ENCODE peak calls at places on chromosomes 5 and 9, in five cellular contexts. L is heart right ventricle; O is CD8-positive, alpha-beta memory T cell; S is cardiac muscle cell; X is upper lobe of right lung. V is an unnamed sample.

GRCh38 chr9:6610073-6610472 is 35.5 kb downstream of the GLDC start:
- DNase-seq in L (no peak), O (no peak), S (no peak), X (no peak), V (no peak)

GRCh38 chr5:168471785-168472184 is 14.5 kb upstream of the RARS1 start:
- DNase-seq in L (no peak), O (no peak), S (no peak), X (no peak), V (no peak)

GRCh38 chr9:15137658-15138356 is 169.2 kb downstream of the TTC39B start:
- DNase-seq in L (no peak), O (no peak), S (no peak), X (no peak), V (no peak)

GRCh38 chr9:127138444-127138843 is 16.0 kb upstream of the ANGPTL2 start:
- DNase-seq in L (no peak), O (no peak), S (no peak), X (no peak), V (no peak)

GRCh38 chr9:1966725-1967366 is 48.3 kb upstream of the SMARCA2 start:
- DNase-seq in L (no peak), O (no peak), S (no peak), X (no peak), V (no peak)

GRCh38 chr9:130036099-130036498 is 6.9 kb downstream of the FNBP1 start:
- DNase-seq in L (no peak), O (no peak), S (no peak), X (no peak), V (no peak)

GRCh38 chr5:28734396-28734795 is 1696.0 kb upstream of the CDH9 start:
- DNase-seq in L (no peak), O (no peak), S (no peak), X (no peak), V (no peak)

GRCh38 chr5:17304282-17304681 is 86.9 kb downstream of the BASP1 start:
- DNase-seq in L (no peak), O (no peak), S (no peak), X (no peak), V (no peak)

GRCh38 chr9:36779582-36779981 is 206.9 kb downstream of the MELK start:
- DNase-seq in L (no peak), O (no peak), S (no peak), X (no peak), V (no peak)

GRCh38 chr9:77903666-77904248 is 127.9 kb downstream of the GNAQ start:
- DNase-seq in L (no peak), O (no peak), S (no peak), X (no peak), V (no peak)

GRCh38 chr5:175652741-175653663 is 4.9 kb upstream of the HRH2 start:
- DNase-seq in L (no peak), O (peak; percentile 54), S (no peak), X (no peak), V (no peak)

GRCh38 chr9:16138961-16139441 is 586.2 kb downstream of the CCDC171 start:
- DNase-seq in L (peak; percentile 69), O (no peak), S (no peak), X (no peak), V (peak; percentile 72)

GRCh38 chr5:179606071-179606909 is 17.2 kb downstream of the HNRNPH1 start:
- DNase-seq in L (no peak), O (no peak), S (no peak), X (peak; percentile 60), V (no peak)
- H3K9me3 ChIP-seq in L (no peaks in the 10 kb centered on the region), O (no peaks in the 10 kb centered on the region), S (no peaks in the 10 kb centered on the region), X (no peaks in the 10 kb centered on the region), V (no peaks in the 10 kb centered on the region)

GRCh38 chr9:22229069-22229468 is 217.6 kb upstream of the DMRTA1 start:
- DNase-seq in L (no peak), O (no peak), S (no peak), X (no peak), V (no peak)
- H3K9me3 ChIP-seq in L (no peaks in the 10 kb centered on the region), O (no peaks in the 10 kb centered on the region), S (no peaks in the 10 kb centered on the region), X (no peaks in the 10 kb centered on the region), V (peaks cover 32% of the 10 kb centered on the region)

DNA sequence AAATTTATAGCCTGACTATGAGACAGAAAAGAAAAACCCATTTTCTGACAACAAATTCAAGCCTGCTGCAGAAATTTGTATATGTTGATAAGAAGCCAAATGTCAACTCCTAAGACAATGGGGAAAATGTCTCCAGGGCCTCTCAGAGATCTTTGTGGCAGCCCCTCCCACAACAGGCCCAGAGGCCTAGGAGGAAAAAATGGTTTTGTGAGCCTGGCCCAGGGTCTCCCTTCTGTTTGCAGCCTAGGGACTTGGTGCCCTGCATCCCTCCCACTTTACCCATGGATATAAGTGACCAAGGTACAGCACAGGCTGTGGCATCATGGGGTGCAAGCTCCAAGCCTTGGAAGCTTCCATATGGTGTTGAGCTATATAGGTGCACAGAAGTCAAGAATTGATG is 740.2 kb downstream of the SEMA5A start:
- DNase-seq in L (no peak), O (no peak), S (no peak), X (no peak), V (no peak)
- H3K9me3 ChIP-seq in L (no peaks in the 10 kb centered on the region), O (no peaks in the 10 kb centered on the region), S (no peaks in the 10 kb centered on the region), X (peaks cover 8% of the 10 kb centered on the region), V (peaks cover 100% of the 10 kb centered on the region)

DNA sequence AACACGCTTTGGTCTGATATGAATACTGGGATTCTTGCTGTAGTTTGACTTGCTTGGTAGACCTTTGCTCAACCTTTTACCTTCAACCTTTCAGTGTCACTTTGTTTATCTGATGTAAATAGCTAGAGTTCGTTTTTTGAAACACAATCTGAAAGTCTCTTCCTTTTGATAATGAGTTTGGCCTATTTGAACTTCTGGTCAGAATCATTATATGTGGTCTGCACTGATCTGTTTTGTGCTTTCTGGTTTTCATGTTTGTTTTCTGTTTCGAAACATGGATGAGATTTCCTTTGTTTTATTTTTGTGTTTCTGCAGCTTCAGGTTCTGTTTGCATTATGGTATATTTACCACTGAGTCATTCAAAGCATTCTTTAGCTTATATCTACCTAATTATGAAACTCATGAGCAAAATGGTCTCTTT is 217.5 kb downstream of the GABBR2 start:
- DNase-seq in L (no peak), O (no peak), S (no peak), X (no peak), V (no peak)
- H3K9me3 ChIP-seq in L (no peaks in the 10 kb centered on the region), O (no peaks in the 10 kb centered on the region), S (no peaks in the 10 kb centered on the region), X (no peaks in the 10 kb centered on the region), V (peaks cover 6% of the 10 kb centered on the region)

DNA sequence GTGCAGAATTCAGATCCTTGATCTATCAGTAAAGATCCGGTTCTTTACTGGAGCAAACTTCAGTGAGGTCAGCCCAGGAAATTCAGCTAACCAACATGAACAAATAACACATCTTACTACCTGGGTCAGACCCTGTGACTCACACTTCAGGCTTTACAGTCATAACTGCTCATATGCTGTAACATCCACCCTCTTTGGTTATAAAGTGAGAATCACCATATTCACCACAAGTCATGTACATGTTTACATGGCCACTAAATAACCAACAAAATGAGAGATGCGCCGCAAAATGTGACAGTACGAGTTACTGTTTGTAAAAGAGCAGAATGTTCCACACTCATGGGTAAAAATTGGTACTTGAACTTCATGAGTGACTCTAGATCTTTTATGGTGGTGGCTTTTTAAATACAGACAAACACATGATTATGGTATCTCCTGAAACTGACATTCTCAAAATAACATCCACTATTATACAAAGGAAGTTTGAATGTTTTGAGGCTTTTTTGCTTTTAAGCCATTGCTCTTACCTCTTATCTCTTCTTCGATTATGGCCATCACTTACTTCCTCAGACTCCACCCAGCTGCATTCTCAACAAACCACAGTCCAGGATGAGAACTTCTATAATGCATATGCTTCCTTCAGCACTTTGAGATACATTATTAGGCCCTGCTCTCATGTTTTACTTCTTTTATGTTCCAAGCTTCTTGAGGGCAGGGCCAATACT is 516.6 kb downstream of the RAB3C start:
- DNase-seq in L (no peak), O (peak; percentile 25), S (no peak), X (no peak), V (no peak)
- H3K9me3 ChIP-seq in L (no peaks in the 10 kb centered on the region), O (no peaks in the 10 kb centered on the region), S (no peaks in the 10 kb centered on the region), X (no peaks in the 10 kb centered on the region), V (no peaks in the 10 kb centered on the region)

DNA sequence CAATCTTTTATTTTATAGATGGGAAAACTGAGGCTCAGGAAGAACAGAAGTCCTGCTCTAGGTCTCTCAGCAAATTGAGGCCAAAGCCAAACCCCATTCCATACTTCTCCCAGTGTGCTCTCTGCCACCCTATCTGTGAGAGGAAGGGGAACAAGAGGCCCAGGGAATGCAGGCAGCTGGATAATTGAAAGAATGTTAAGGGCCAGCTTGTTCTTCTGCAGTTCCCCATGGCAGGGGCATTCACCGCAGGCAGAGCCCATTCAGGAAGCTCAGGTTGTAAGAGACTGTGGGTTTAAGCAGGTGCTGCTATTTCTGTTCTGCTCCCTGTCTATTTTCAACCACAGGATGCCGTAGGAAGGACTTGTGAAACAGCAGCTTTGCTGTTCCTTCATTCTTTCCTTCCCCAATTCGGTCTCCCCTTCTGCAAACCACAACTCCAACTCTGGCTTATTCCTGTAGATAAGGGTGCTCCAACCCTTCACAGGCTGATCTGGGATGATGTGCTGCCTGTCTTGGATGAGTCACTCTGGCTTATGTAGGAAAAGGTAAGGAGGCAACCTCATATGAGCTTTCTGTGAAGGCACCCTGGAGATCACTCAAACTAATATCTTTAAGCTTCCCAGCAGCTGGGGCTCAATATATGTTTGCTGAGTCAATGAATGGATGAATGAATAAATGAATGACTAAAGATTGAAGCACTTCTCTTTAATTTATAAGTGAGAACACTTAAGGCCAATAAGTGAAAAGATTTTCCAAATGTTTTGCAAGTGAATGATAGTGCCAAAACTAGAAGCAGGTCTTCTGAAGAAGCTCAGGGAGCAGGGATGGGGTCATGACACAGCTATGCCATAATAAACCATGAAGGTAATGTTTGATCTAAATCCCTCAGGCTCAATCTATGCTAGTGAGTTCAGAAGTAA is 377.6 kb downstream of the BRINP1 start:
- DNase-seq in L (no peak), O (no peak), S (peak; percentile 57), X (no peak), V (no peak)
- H3K9me3 ChIP-seq in L (no peaks in the 10 kb centered on the region), O (no peaks in the 10 kb centered on the region), S (no peaks in the 10 kb centered on the region), X (no peaks in the 10 kb centered on the region), V (no peaks in the 10 kb centered on the region)

DNA sequence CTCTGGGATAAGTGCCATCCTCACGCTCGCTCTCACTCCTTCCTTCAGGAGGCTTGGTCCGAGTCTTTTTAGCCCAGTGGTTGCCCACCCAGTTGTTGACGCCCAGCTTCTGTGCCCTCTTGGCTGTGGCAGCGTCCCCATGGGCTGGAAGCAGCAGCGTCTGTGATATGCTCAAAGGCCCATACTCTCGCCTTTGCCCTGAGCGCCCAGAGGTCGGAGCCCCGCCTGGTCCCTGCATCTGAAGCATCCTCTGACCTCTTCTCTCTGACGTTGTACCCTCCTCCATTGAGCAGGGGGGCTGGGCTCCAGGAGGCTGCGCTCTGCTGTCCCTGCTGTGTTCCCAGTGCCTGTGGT is 78.0 kb upstream of the CACNA1B start:
- DNase-seq in L (no peak), O (no peak), S (no peak), X (no peak), V (no peak)
- H3K9me3 ChIP-seq in L (no peaks in the 10 kb centered on the region), O (no peaks in the 10 kb centered on the region), S (no peaks in the 10 kb centered on the region), X (no peaks in the 10 kb centered on the region), V (no peaks in the 10 kb centered on the region)